ENCODE peak calls at places on chromosomes 13 and 19, in six cellular contexts. One of them, this sample, is unnamed.

GRCh38 chr13:51520524-51520923 is 63.7 kb upstream of the WDFY2 start:
- DNase-seq in GM12864: no peak
- DNase-seq in body of pancreas: peak
- DNase-seq in AG04450: peak
- DNase-seq in CD8-positive, alpha-beta T cell: no peak
- DNase-seq in HCT116: no peak
- DNase-seq in this sample: peak

GRCh38 chr19:10747271-10747670 is 29.4 kb downstream of the DNM2 start:
- DNase-seq in GM12864: no peak
- DNase-seq in body of pancreas: no peak
- DNase-seq in AG04450: no peak
- DNase-seq in CD8-positive, alpha-beta T cell: no peak
- DNase-seq in HCT116: no peak
- DNase-seq in this sample: no peak

GRCh38 chr19:6056801-6057650 is 53.3 kb downstream of the RFX2 start:
- DNase-seq in GM12864: no peak
- DNase-seq in body of pancreas: peak
- DNase-seq in AG04450: peak
- DNase-seq in CD8-positive, alpha-beta T cell: no peak
- DNase-seq in HCT116: no peak
- DNase-seq in this sample: no peak

GRCh38 chr19:11479470-11480080 is 1.3 kb downstream of the ELAVL3 start:
- DNase-seq in GM12864: no peak
- DNase-seq in body of pancreas: peak
- DNase-seq in AG04450: no peak
- DNase-seq in CD8-positive, alpha-beta T cell: no peak
- DNase-seq in HCT116: no peak
- DNase-seq in this sample: no peak

GRCh38 chr13:98930014-98930625 is 47.7 kb downstream of the DOCK9 start:
- DNase-seq in GM12864: no peak
- DNase-seq in body of pancreas: no peak
- DNase-seq in AG04450: no peak
- DNase-seq in CD8-positive, alpha-beta T cell: no peak
- DNase-seq in HCT116: no peak
- DNase-seq in this sample: no peak

GRCh38 chr19:18469245-18470107 is 31.5 kb upstream of the ISYNA1 start:
- DNase-seq in GM12864: no peak
- DNase-seq in body of pancreas: peak
- DNase-seq in AG04450: no peak
- DNase-seq in CD8-positive, alpha-beta T cell: peak
- DNase-seq in HCT116: peak
- DNase-seq in this sample: no peak

GRCh38 chr13:99542788-99543406 is 41.6 kb downstream of the TM9SF2 start:
- DNase-seq in GM12864: peak
- DNase-seq in body of pancreas: no peak
- DNase-seq in AG04450: no peak
- DNase-seq in CD8-positive, alpha-beta T cell: no peak
- DNase-seq in HCT116: no peak
- DNase-seq in this sample: no peak

GRCh38 chr19:11138659-11139526 is 16.7 kb downstream of the SPC24 start:
- DNase-seq in GM12864: no peak
- DNase-seq in body of pancreas: peak
- DNase-seq in AG04450: no peak
- DNase-seq in CD8-positive, alpha-beta T cell: no peak
- DNase-seq in HCT116: no peak
- DNase-seq in this sample: no peak

GRCh38 chr19:32928806-32929205 is 43.0 kb downstream of the CEP89 start:
- DNase-seq in GM12864: no peak
- DNase-seq in body of pancreas: no peak
- DNase-seq in AG04450: no peak
- DNase-seq in CD8-positive, alpha-beta T cell: no peak
- DNase-seq in HCT116: no peak
- DNase-seq in this sample: no peak

GRCh38 chr19:41321600-41322270 is 11.8 kb downstream of the CCDC97 start:
- DNase-seq in GM12864: no peak
- DNase-seq in body of pancreas: no peak
- DNase-seq in AG04450: no peak
- DNase-seq in CD8-positive, alpha-beta T cell: peak
- DNase-seq in HCT116: no peak
- DNase-seq in this sample: no peak
- TF ChIP-seq CTCF in GM12864: peak
- TF ChIP-seq CTCF in body of pancreas: peak
- TF ChIP-seq CTCF in AG04450: peak
- TF ChIP-seq CTCF in CD8-positive, alpha-beta T cell: no peak
- TF ChIP-seq CTCF in HCT116: peak
- TF ChIP-seq CTCF in this sample: peak

GRCh38 chr19:3096267-3096901 is 2.2 kb downstream of the GNA11 start:
- DNase-seq in GM12864: no peak
- DNase-seq in body of pancreas: peak
- DNase-seq in AG04450: no peak
- DNase-seq in CD8-positive, alpha-beta T cell: no peak
- DNase-seq in HCT116: no peak
- DNase-seq in this sample: no peak
- H3K4me3 ChIP-seq in GM12864: no peak
- H3K4me3 ChIP-seq in body of pancreas: peak
- H3K4me3 ChIP-seq in AG04450: peak
- H3K4me3 ChIP-seq in CD8-positive, alpha-beta T cell: no peak
- H3K4me3 ChIP-seq in HCT116: no peak
- H3K4me3 ChIP-seq in this sample: peak

GRCh38 chr19:51366999-51367564 is 894 bp upstream of the ETFB start:
- DNase-seq in GM12864: no peak
- DNase-seq in body of pancreas: no peak
- DNase-seq in AG04450: no peak
- DNase-seq in CD8-positive, alpha-beta T cell: peak
- DNase-seq in HCT116: no peak
- DNase-seq in this sample: no peak

GRCh38 chr19:51367565-51368365 is 1.0 kb downstream of the CLDND2 start:
- DNase-seq in GM12864: peak
- DNase-seq in body of pancreas: peak
- DNase-seq in AG04450: peak
- DNase-seq in CD8-positive, alpha-beta T cell: peak
- DNase-seq in HCT116: peak
- DNase-seq in this sample: peak

GRCh38 chr19:51364200-51365106 is 1.7 kb downstream of the ETFB start:
- DNase-seq in GM12864: no peak
- DNase-seq in body of pancreas: no peak
- DNase-seq in AG04450: no peak
- DNase-seq in CD8-positive, alpha-beta T cell: no peak
- DNase-seq in HCT116: no peak
- DNase-seq in this sample: no peak

GRCh38 chr19:51366050-51366998 is at the start of gene ETFB:
- DNase-seq in GM12864: peak
- DNase-seq in body of pancreas: peak
- DNase-seq in AG04450: peak
- DNase-seq in CD8-positive, alpha-beta T cell: peak
- DNase-seq in HCT116: peak
- DNase-seq in this sample: peak

DNA sequence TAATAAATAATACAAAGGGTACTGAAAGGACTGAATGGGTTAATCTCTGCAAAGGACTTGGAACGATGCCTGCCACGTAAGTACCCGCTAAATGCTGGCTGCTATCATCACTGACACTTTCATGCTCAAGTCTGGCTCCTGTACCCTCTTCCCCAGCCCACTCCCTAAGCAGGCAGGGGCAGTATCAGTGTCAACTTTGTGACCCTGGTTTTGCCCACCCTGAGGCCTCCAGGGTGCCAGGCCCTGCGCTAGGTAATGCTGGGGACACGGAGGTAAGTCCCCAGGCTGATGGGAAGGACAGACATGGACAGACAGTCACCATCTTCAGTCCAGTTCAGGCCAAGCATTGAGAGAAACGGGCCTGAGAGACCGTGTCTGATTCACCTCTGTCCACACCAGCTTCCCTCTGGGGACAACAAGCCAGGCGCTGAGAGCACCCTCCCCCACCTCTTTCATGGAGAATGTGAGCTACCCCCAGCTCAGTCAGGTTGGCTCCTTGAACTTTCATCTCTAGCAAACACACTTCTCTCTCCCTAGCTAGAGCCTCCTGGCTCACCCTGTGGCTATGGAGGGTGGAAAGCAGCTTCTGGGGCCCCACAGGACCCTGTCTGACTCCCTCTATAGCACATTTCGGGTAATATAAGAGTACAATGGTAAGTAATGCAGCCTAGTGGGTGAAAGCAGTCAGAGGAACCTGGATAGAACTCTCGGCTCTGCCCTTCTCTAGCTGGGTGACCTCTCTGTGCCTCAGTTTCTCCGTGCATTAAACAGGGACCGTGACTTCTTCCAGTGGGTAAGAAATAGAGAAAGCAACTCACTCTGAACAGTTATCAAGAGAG is 758 bp downstream of the ETFB start:
- DNase-seq in GM12864: no peak
- DNase-seq in body of pancreas: peak
- DNase-seq in AG04450: no peak
- DNase-seq in CD8-positive, alpha-beta T cell: no peak
- DNase-seq in HCT116: no peak
- DNase-seq in this sample: no peak
- TF ChIP-seq CTCF in GM12864: no peak
- TF ChIP-seq CTCF in body of pancreas: no peak
- TF ChIP-seq CTCF in AG04450: no peak
- TF ChIP-seq CTCF in CD8-positive, alpha-beta T cell: peak
- TF ChIP-seq CTCF in HCT116: no peak
- TF ChIP-seq CTCF in this sample: peak

DNA sequence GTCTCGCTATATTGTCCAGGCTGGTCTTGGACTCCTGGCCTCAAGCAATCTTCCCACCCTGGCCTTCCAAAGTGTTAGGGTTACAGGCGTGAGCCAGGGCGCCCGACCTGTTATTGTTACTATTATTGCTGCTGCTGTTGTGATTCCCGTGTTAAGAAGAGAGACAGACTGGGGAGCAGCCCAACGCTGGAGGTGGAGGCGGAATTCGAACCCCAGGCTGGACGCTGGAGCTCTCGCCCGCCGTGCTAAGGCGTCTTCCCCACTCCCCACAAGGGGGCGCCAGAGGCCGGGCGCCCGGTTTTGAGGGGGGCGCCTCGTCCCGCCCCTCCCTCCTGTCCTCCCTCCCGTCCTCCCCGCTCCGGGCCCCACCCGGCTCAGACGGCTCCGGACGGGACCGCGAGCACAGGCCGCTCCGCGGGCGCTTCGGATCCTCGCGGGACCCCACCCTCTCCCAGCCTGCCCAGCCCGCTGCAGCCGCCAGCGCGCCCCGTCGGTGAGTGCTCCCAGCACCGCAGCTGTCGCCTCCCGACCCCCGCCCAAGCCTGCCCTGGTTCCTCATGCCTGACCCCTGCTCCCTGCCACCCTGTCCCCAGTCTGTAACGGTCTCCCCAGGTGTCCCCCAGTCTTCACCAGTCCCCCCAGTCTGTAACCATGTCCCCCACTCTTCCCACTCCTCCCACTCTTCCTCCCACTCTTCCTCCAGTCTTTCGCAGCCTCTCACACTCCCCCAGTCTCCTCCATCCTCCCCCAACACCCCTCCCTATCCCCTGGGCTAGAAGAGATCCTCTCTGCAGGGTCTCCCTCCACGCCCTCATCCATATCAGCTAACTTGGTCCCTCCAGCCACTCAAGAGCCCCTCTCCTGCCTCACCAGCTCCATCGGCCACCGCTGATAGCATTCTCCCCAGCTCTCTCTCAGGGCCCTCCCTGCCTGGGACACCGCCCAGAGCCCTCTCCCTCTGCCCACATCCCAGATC is at the start of gene EHD2:
- DNase-seq in GM12864: no peak
- DNase-seq in body of pancreas: peak
- DNase-seq in AG04450: peak
- DNase-seq in CD8-positive, alpha-beta T cell: peak
- DNase-seq in HCT116: no peak
- DNase-seq in this sample: no peak
- H3K4me3 ChIP-seq in GM12864: no peak
- H3K4me3 ChIP-seq in body of pancreas: peak
- H3K4me3 ChIP-seq in AG04450: peak
- H3K4me3 ChIP-seq in CD8-positive, alpha-beta T cell: no peak
- H3K4me3 ChIP-seq in HCT116: peak
- H3K4me3 ChIP-seq in this sample: no peak

DNA sequence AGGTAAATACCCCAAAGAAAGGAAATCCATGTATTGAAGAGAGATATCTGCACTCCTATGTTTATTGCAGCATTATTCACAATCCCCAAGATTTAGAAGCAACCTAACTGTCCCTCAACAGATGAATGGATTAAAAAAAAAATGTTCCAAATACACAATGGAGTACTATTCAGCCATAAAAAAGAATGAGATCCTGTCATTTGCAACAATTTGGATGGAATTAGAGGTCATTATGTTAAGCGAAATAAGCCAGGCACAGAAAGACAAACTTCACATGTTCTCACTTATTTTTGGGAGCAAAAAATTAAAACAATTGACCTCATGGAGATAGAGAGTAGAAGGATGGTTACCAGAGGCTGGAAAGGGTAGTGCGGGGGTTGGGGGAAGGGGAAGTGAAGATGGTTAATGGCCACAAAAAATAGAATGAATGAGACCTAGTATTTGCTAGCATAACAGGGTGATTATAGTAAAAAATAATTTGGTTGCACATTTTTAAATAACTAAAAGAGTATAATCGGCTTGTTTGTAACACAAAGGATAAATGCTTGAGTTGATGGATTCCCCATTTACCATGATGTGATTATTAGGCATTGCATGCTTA is 9.7 kb upstream of the ZNF709 start:
- DNase-seq in GM12864: no peak
- DNase-seq in body of pancreas: no peak
- DNase-seq in AG04450: no peak
- DNase-seq in CD8-positive, alpha-beta T cell: no peak
- DNase-seq in HCT116: no peak
- DNase-seq in this sample: no peak
- TF ChIP-seq CTCF in GM12864: no peak
- TF ChIP-seq CTCF in body of pancreas: no peak
- TF ChIP-seq CTCF in AG04450: no peak
- TF ChIP-seq CTCF in CD8-positive, alpha-beta T cell: no peak
- TF ChIP-seq CTCF in HCT116: no peak
- TF ChIP-seq CTCF in this sample: no peak

GRCh38 chr19:30450945-30451344 is 78.8 kb downstream of the ZNF536 start:
- DNase-seq in GM12864: no peak
- DNase-seq in body of pancreas: no peak
- DNase-seq in AG04450: no peak
- DNase-seq in CD8-positive, alpha-beta T cell: no peak
- DNase-seq in HCT116: no peak
- DNase-seq in this sample: no peak

GRCh38 chr19:30448386-30449130 is 76.4 kb downstream of the ZNF536 start:
- DNase-seq in GM12864: no peak
- DNase-seq in body of pancreas: no peak
- DNase-seq in AG04450: no peak
- DNase-seq in CD8-positive, alpha-beta T cell: no peak
- DNase-seq in HCT116: no peak
- DNase-seq in this sample: no peak

GRCh38 chr19:30449673-30450072 is 77.5 kb downstream of the ZNF536 start:
- DNase-seq in GM12864: no peak
- DNase-seq in body of pancreas: no peak
- DNase-seq in AG04450: no peak
- DNase-seq in CD8-positive, alpha-beta T cell: no peak
- DNase-seq in HCT116: no peak
- DNase-seq in this sample: no peak

GRCh38 chr19:30449191-30449590 is 77.0 kb downstream of the ZNF536 start:
- DNase-seq in GM12864: no peak
- DNase-seq in body of pancreas: no peak
- DNase-seq in AG04450: no peak
- DNase-seq in CD8-positive, alpha-beta T cell: no peak
- DNase-seq in HCT116: no peak
- DNase-seq in this sample: no peak

GRCh38 chr19:30450101-30450500 is 77.9 kb downstream of the ZNF536 start:
- DNase-seq in GM12864: no peak
- DNase-seq in body of pancreas: no peak
- DNase-seq in AG04450: no peak
- DNase-seq in CD8-positive, alpha-beta T cell: no peak
- DNase-seq in HCT116: no peak
- DNase-seq in this sample: no peak
- H3K4me3 ChIP-seq in GM12864: no peak
- H3K4me3 ChIP-seq in body of pancreas: no peak
- H3K4me3 ChIP-seq in AG04450: no peak
- H3K4me3 ChIP-seq in CD8-positive, alpha-beta T cell: no peak
- H3K4me3 ChIP-seq in HCT116: no peak
- H3K4me3 ChIP-seq in this sample: no peak

GRCh38 chr13:53200498-53201453 is 172.2 kb downstream of the OLFM4 start:
- DNase-seq in GM12864: no peak
- DNase-seq in body of pancreas: peak
- DNase-seq in AG04450: no peak
- DNase-seq in CD8-positive, alpha-beta T cell: no peak
- DNase-seq in HCT116: no peak
- DNase-seq in this sample: no peak
- TF ChIP-seq CTCF in GM12864: no peak
- TF ChIP-seq CTCF in body of pancreas: peak
- TF ChIP-seq CTCF in AG04450: peak
- TF ChIP-seq CTCF in CD8-positive, alpha-beta T cell: no peak
- TF ChIP-seq CTCF in HCT116: no peak
- TF ChIP-seq CTCF in this sample: peak